ENCODE peak calls at places on chromosomes 12 and 14, in eight cellular contexts. One of them, this sample, is unnamed.

GRCh38 chr14:101809671-101810514 is 48.4 kb downstream of the PPP2R5C start:
- DNase-seq in OCI-LY7: peak; percentile 96
- DNase-seq in PC-3: peak; percentile 93
- DNase-seq in SK-N-SH: peak; percentile 80
- DNase-seq in HCT116: peak; percentile 91
- DNase-seq in PC-9: peak; percentile 94
- DNase-seq in MM.1S: peak; percentile 83
- DNase-seq in GM23338: peak; percentile 96
- DNase-seq in this sample: peak; percentile 93

GRCh38 chr12:118103231-118103600 is 595 bp downstream of the VSIG10 start:
- DNase-seq in OCI-LY7: no peak
- DNase-seq in PC-3: peak; percentile 41
- DNase-seq in SK-N-SH: no peak
- DNase-seq in HCT116: no peak
- DNase-seq in PC-9: no peak
- DNase-seq in MM.1S: no peak
- DNase-seq in GM23338: peak; percentile 69
- DNase-seq in this sample: no peak

GRCh38 chr12:110597885-110598284 is 14.8 kb upstream of the PPTC7 start:
- DNase-seq in OCI-LY7: no peak
- DNase-seq in PC-3: no peak
- DNase-seq in SK-N-SH: no peak
- DNase-seq in HCT116: no peak
- DNase-seq in PC-9: no peak
- DNase-seq in MM.1S: no peak
- DNase-seq in GM23338: no peak
- DNase-seq in this sample: no peak

GRCh38 chr12:4584281-4584680 is 22.3 kb downstream of the DYRK4 start:
- DNase-seq in OCI-LY7: peak; percentile 81
- DNase-seq in PC-3: no peak
- DNase-seq in SK-N-SH: no peak
- DNase-seq in HCT116: no peak
- DNase-seq in PC-9: no peak
- DNase-seq in MM.1S: no peak
- DNase-seq in GM23338: peak; percentile 38
- DNase-seq in this sample: no peak

GRCh38 chr12:5648692-5649338 is 216.9 kb downstream of the NTF3 start:
- DNase-seq in OCI-LY7: peak; percentile 44
- DNase-seq in PC-3: peak; percentile 29
- DNase-seq in SK-N-SH: no peak
- DNase-seq in HCT116: peak; percentile 4
- DNase-seq in PC-9: no peak
- DNase-seq in MM.1S: peak; percentile 14
- DNase-seq in GM23338: peak; percentile 87
- DNase-seq in this sample: peak; percentile 77

GRCh38 chr14:20811994-20812393 is 9.3 kb upstream of the RNASE1 start:
- DNase-seq in OCI-LY7: no peak
- DNase-seq in PC-3: no peak
- DNase-seq in SK-N-SH: no peak
- DNase-seq in HCT116: no peak
- DNase-seq in PC-9: no peak
- DNase-seq in MM.1S: no peak
- DNase-seq in GM23338: no peak
- DNase-seq in this sample: peak; percentile 20

GRCh38 chr12:67456281-67456918 is 187.2 kb downstream of the CAND1 start:
- DNase-seq in OCI-LY7: no peak
- DNase-seq in PC-3: peak; percentile 71
- DNase-seq in SK-N-SH: peak; percentile 18
- DNase-seq in HCT116: no peak
- DNase-seq in PC-9: peak; percentile 24
- DNase-seq in MM.1S: no peak
- DNase-seq in GM23338: no peak
- DNase-seq in this sample: peak; percentile 39

GRCh38 chr12:107372229-107372658 is 278.9 kb upstream of the CRY1 start:
- DNase-seq in OCI-LY7: peak; percentile 21
- DNase-seq in PC-3: no peak
- DNase-seq in SK-N-SH: no peak
- DNase-seq in HCT116: no peak
- DNase-seq in PC-9: no peak
- DNase-seq in MM.1S: no peak
- DNase-seq in GM23338: no peak
- DNase-seq in this sample: no peak

GRCh38 chr14:65239143-65239672 is 136.9 kb upstream of the MAX start:
- DNase-seq in OCI-LY7: no peak
- DNase-seq in PC-3: no peak
- DNase-seq in SK-N-SH: no peak
- DNase-seq in HCT116: no peak
- DNase-seq in PC-9: peak; percentile 68
- DNase-seq in MM.1S: no peak
- DNase-seq in GM23338: no peak
- DNase-seq in this sample: peak; percentile 63

GRCh38 chr14:100107236-100107635 is 42.0 kb downstream of the EVL start:
- DNase-seq in OCI-LY7: no peak
- DNase-seq in PC-3: no peak
- DNase-seq in SK-N-SH: no peak
- DNase-seq in HCT116: no peak
- DNase-seq in PC-9: no peak
- DNase-seq in MM.1S: no peak
- DNase-seq in GM23338: no peak
- DNase-seq in this sample: no peak

GRCh38 chr12:53840316-53840715 is 88.5 kb upstream of the CISTR start:
- DNase-seq in OCI-LY7: no peak
- DNase-seq in PC-3: no peak
- DNase-seq in SK-N-SH: no peak
- DNase-seq in HCT116: no peak
- DNase-seq in PC-9: no peak
- DNase-seq in MM.1S: no peak
- DNase-seq in GM23338: no peak
- DNase-seq in this sample: no peak

GRCh38 chr12:53838978-53839377 is 87.2 kb upstream of the CISTR start:
- DNase-seq in OCI-LY7: no peak
- DNase-seq in PC-3: no peak
- DNase-seq in SK-N-SH: no peak
- DNase-seq in HCT116: no peak
- DNase-seq in PC-9: no peak
- DNase-seq in MM.1S: no peak
- DNase-seq in GM23338: no peak
- DNase-seq in this sample: no peak

DNA sequence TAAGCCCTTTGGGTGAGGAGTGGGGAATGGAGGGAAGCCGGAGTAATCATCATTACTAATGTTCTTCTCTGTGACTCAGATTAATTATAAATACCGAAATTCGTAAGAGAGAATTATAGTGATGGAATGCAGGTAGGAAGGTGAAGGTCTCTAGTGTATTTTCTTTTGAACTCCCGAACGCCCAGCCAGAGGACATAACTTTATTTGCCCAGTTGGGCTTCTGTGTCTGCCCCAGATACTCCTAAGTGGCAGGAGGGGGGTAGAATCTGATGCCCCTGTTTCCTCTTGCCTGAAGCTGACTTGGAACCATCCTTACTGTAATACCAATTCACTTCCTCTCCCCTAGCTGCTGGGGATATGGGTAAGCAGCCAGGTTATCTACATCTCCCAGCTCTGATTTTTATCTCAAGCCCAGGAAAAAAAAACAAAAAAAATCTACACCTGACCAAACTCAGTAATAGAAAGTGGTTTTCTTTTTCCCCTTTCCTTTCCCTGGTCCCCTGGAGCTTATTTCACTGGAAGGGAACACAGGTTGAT is 84.4 kb upstream of the CISTR start:
- DNase-seq in OCI-LY7: no peak
- DNase-seq in PC-3: peak; percentile 38
- DNase-seq in SK-N-SH: no peak
- DNase-seq in HCT116: no peak
- DNase-seq in PC-9: no peak
- DNase-seq in MM.1S: no peak
- DNase-seq in GM23338: no peak
- DNase-seq in this sample: no peak
- H2AFZ ChIP-seq in OCI-LY7: no peak overlapping the region
- H2AFZ ChIP-seq in PC-3: peak overlapping the region; percentile 12
- H2AFZ ChIP-seq in SK-N-SH: no peak overlapping the region
- H2AFZ ChIP-seq in HCT116: no peak overlapping the region
- H2AFZ ChIP-seq in PC-9: no peak overlapping the region
- H2AFZ ChIP-seq in MM.1S: no peak overlapping the region
- H2AFZ ChIP-seq in GM23338: no peak overlapping the region
- H2AFZ ChIP-seq in this sample: no peak overlapping the region

GRCh38 chr12:124040286-124040685 is 67.3 kb downstream of the ZNF664 start:
- DNase-seq in OCI-LY7: no peak
- DNase-seq in PC-3: no peak
- DNase-seq in SK-N-SH: no peak
- DNase-seq in HCT116: no peak
- DNase-seq in PC-9: no peak
- DNase-seq in MM.1S: no peak
- DNase-seq in GM23338: no peak
- DNase-seq in this sample: no peak
- H3K9me2 ChIP-seq in OCI-LY7: no peaks in the 10 kb centered on the region
- H3K9me2 ChIP-seq in PC-3: no peaks in the 10 kb centered on the region
- H3K9me2 ChIP-seq in SK-N-SH: no peaks in the 10 kb centered on the region
- H3K9me2 ChIP-seq in HCT116: no peaks in the 10 kb centered on the region
- H3K9me2 ChIP-seq in PC-9: no peaks in the 10 kb centered on the region
- H3K9me2 ChIP-seq in MM.1S: no peaks in the 10 kb centered on the region
- H3K9me2 ChIP-seq in GM23338: no peaks in the 10 kb centered on the region
- H3K9me2 ChIP-seq in this sample: no peaks in the 10 kb centered on the region

GRCh38 chr12:14774074-14774943 is 29.0 kb downstream of the WBP11 start:
- DNase-seq in OCI-LY7: peak; percentile 98
- DNase-seq in PC-3: peak; percentile 95
- DNase-seq in SK-N-SH: peak; percentile 87
- DNase-seq in HCT116: peak; percentile 74
- DNase-seq in PC-9: peak; percentile 97
- DNase-seq in MM.1S: peak; percentile 91
- DNase-seq in GM23338: peak; percentile 99
- DNase-seq in this sample: peak; percentile 98
- TF ChIP-seq CTCF in OCI-LY7: no peak
- TF ChIP-seq CTCF in PC-3: no peak
- TF ChIP-seq CTCF in SK-N-SH: no peak
- TF ChIP-seq CTCF in HCT116: no peak
- TF ChIP-seq CTCF in PC-9: peak; percentile 8
- TF ChIP-seq CTCF in MM.1S: no peak
- TF ChIP-seq CTCF in GM23338: no peak
- TF ChIP-seq CTCF in this sample: no peak

GRCh38 chr12:100794441-100795192 is at the start of gene ANO4:
- DNase-seq in OCI-LY7: no peak
- DNase-seq in PC-3: no peak
- DNase-seq in SK-N-SH: peak; percentile 8
- DNase-seq in HCT116: no peak
- DNase-seq in PC-9: no peak
- DNase-seq in MM.1S: no peak
- DNase-seq in GM23338: peak; percentile 42
- DNase-seq in this sample: peak; percentile 53

GRCh38 chr12:100796616-100797015 is 2.0 kb downstream of the ANO4 start:
- DNase-seq in OCI-LY7: no peak
- DNase-seq in PC-3: no peak
- DNase-seq in SK-N-SH: no peak
- DNase-seq in HCT116: no peak
- DNase-seq in PC-9: no peak
- DNase-seq in MM.1S: no peak
- DNase-seq in GM23338: no peak
- DNase-seq in this sample: no peak

GRCh38 chr12:100797246-100797645 is 2.7 kb downstream of the ANO4 start:
- DNase-seq in OCI-LY7: no peak
- DNase-seq in PC-3: no peak
- DNase-seq in SK-N-SH: no peak
- DNase-seq in HCT116: no peak
- DNase-seq in PC-9: no peak
- DNase-seq in MM.1S: no peak
- DNase-seq in GM23338: peak; percentile 37
- DNase-seq in this sample: no peak

GRCh38 chr12:100793182-100793581 is 1.4 kb upstream of the ANO4 start:
- DNase-seq in OCI-LY7: no peak
- DNase-seq in PC-3: peak; percentile 15
- DNase-seq in SK-N-SH: no peak
- DNase-seq in HCT116: peak; percentile 43
- DNase-seq in PC-9: no peak
- DNase-seq in MM.1S: no peak
- DNase-seq in GM23338: no peak
- DNase-seq in this sample: no peak

GRCh38 chr12:100795193-100796179 is 910 bp downstream of the ANO4 start:
- DNase-seq in OCI-LY7: no peak
- DNase-seq in PC-3: no peak
- DNase-seq in SK-N-SH: no peak
- DNase-seq in HCT116: no peak
- DNase-seq in PC-9: no peak
- DNase-seq in MM.1S: peak; percentile 90
- DNase-seq in GM23338: no peak
- DNase-seq in this sample: no peak
- H2AFZ ChIP-seq in OCI-LY7: no peak overlapping the region
- H2AFZ ChIP-seq in PC-3: no peak overlapping the region
- H2AFZ ChIP-seq in SK-N-SH: peak overlapping the region; percentile 17
- H2AFZ ChIP-seq in HCT116: no peak overlapping the region
- H2AFZ ChIP-seq in PC-9: no peak overlapping the region
- H2AFZ ChIP-seq in MM.1S: peak overlapping the region; percentile 65
- H2AFZ ChIP-seq in GM23338: peak overlapping the region; percentile 67
- H2AFZ ChIP-seq in this sample: no peak overlapping the region

GRCh38 chr12:51520576-51521325 is 70.3 kb upstream of the SCN8A start:
- DNase-seq in OCI-LY7: no peak
- DNase-seq in PC-3: no peak
- DNase-seq in SK-N-SH: no peak
- DNase-seq in HCT116: no peak
- DNase-seq in PC-9: no peak
- DNase-seq in MM.1S: no peak
- DNase-seq in GM23338: peak; percentile 79
- DNase-seq in this sample: no peak
- H3K9me2 ChIP-seq in OCI-LY7: no peaks in the 10 kb centered on the region
- H3K9me2 ChIP-seq in PC-3: no peaks in the 10 kb centered on the region
- H3K9me2 ChIP-seq in SK-N-SH: no peaks in the 10 kb centered on the region
- H3K9me2 ChIP-seq in HCT116: no peaks in the 10 kb centered on the region
- H3K9me2 ChIP-seq in PC-9: no peaks in the 10 kb centered on the region
- H3K9me2 ChIP-seq in MM.1S: no peaks in the 10 kb centered on the region
- H3K9me2 ChIP-seq in GM23338: no peaks in the 10 kb centered on the region
- H3K9me2 ChIP-seq in this sample: no peaks in the 10 kb centered on the region

This sample was measured in hepatocyte.